ENCODE peak calls at places on chromosomes 7 and 10, in ten cellular contexts. L is stimulated activated CD8-positive, alpha-beta memory T cell treated with anti-CD3 and anti-CD28 coated beads, Interleukin-4, amount 100 ng/mL, for 1 hour; M is memory B cell; I is activated T-cell treated with anti-CD3 and anti-CD28 coated beads, Interleukin-2, amount 50 U/mL, for 72 hours; P is hypothalamus; G is body of pancreas; F is HAP-1; W is H54; Q is dermis microvascular lymphatic vessel endothelial cell; C is B cell. Z is an unnamed sample.

GRCh38 chr7:24750441-24751055 is 6.7 kb downstream of the GSDME start:
- DNase-seq in L (no peak), M (no peak), I (no peak), P (no peak), G (no peak), F (no peak), W (no peak), Q (no peak), C (no peak), Z (no peak)

GRCh38 chr10:103197177-103197576 is 4.1 kb upstream of the NT5C2 start:
- DNase-seq in L (no peak), M (no peak), I (peak), P (no peak), G (peak), F (no peak), W (peak), Q (peak), C (no peak), Z (no peak)

GRCh38 chr10:7501157-7501556 is 90.3 kb upstream of the SFMBT2 start:
- DNase-seq in L (no peak), M (no peak), I (no peak), P (no peak), G (no peak), F (no peak), W (no peak), Q (no peak), C (no peak), Z (no peak)

GRCh38 chr10:48461623-48462481 is 143.0 kb downstream of the ARHGAP22 start:
- DNase-seq in L (no peak), M (no peak), I (no peak), P (no peak), G (no peak), F (no peak), W (no peak), Q (no peak), C (no peak), Z (no peak)

GRCh38 chr7:26777383-26777782 is 87.0 kb downstream of the SKAP2 start:
- DNase-seq in L (no peak), M (no peak), I (no peak), P (no peak), G (no peak), F (no peak), W (no peak), Q (no peak), C (no peak), Z (no peak)

GRCh38 chr7:151104411-151105235 is 18.3 kb downstream of the AGAP3 start:
- DNase-seq in L (no peak), M (no peak), I (no peak), P (no peak), G (no peak), F (peak), W (no peak), Q (peak), C (no peak), Z (no peak)

GRCh38 chr10:81874878-81875679 is at the start of gene NRG3:
- DNase-seq in L (no peak), M (no peak), I (no peak), P (no peak), G (no peak), F (no peak), W (no peak), Q (peak), C (peak), Z (no peak)

GRCh38 chr10:5040781-5041470 is 37.3 kb upstream of the AKR1C2 start:
- DNase-seq in L (no peak), M (no peak), I (no peak), P (no peak), G (no peak), F (no peak), W (no peak), Q (no peak), C (no peak), Z (no peak)

GRCh38 chr10:58897708-58898107 is 278.7 kb upstream of the PHYHIPL start:
- DNase-seq in L (no peak), M (no peak), I (no peak), P (no peak), G (no peak), F (no peak), W (no peak), Q (no peak), C (no peak), Z (no peak)

GRCh38 chr7:92669616-92670153 is 79.5 kb upstream of the FAM133B start:
- DNase-seq in L (no peak), M (no peak), I (no peak), P (no peak), G (no peak), F (no peak), W (no peak), Q (no peak), C (no peak), Z (no peak)

GRCh38 chr10:132302421-132302820 is 5.3 kb downstream of the STK32C start:
- DNase-seq in L (no peak), M (no peak), I (no peak), P (no peak), G (no peak), F (no peak), W (no peak), Q (no peak), C (peak), Z (no peak)

GRCh38 chr7:1664711-1665591 is 5.1 kb upstream of the ELFN1 start:
- DNase-seq in L (no peak), M (peak), I (peak), P (no peak), G (peak), F (peak), W (peak), Q (peak), C (peak), Z (no peak)

GRCh38 chr10:86252573-86252972 is 114.0 kb downstream of the GRID1 start:
- DNase-seq in L (no peak), M (no peak), I (no peak), P (no peak), G (no peak), F (no peak), W (no peak), Q (no peak), C (no peak), Z (no peak)

GRCh38 chr7:36128448-36129047 is 24.5 kb upstream of the EEPD1 start:
- DNase-seq in L (no peak), M (no peak), I (no peak), P (no peak), G (peak), F (no peak), W (peak), Q (peak), C (no peak), Z (no peak)

GRCh38 chr10:70093335-70093944 is 39.2 kb downstream of the AIFM2 start:
- DNase-seq in L (no peak), M (no peak), I (peak), P (no peak), G (no peak), F (no peak), W (no peak), Q (no peak), C (no peak), Z (no peak)

GRCh38 chr10:79068203-79068561 is 584 bp upstream of the ZMIZ1 start:
- DNase-seq in L (no peak), M (no peak), I (peak), P (no peak), G (no peak), F (no peak), W (peak), Q (no peak), C (peak), Z (no peak)

GRCh38 chr10:117132751-117133231 is 5.3 kb downstream of the VAX1 start:
- DNase-seq in L (no peak), M (no peak), I (no peak), P (no peak), G (no peak), F (no peak), W (no peak), Q (no peak), C (peak), Z (no peak)

GRCh38 chr10:47340613-47341170 is 7.5 kb upstream of the RBP3 start:
- DNase-seq in L (peak), M (peak), I (peak), P (no peak), G (peak), F (peak), W (peak), Q (peak), C (peak), Z (no peak)

GRCh38 chr7:127776776-127777390 is 124.9 kb downstream of the SND1 start:
- DNase-seq in L (no peak), M (no peak), I (no peak), P (no peak), G (no peak), F (no peak), W (peak), Q (no peak), C (no peak), Z (no peak)

GRCh38 chr10:71840177-71840711 is 10.8 kb downstream of the PSAP start:
- DNase-seq in L (no peak), M (no peak), I (no peak), P (no peak), G (peak), F (peak), W (peak), Q (peak), C (no peak), Z (no peak)

GRCh38 chr10:46522295-46523118 is 34.0 kb downstream of the GPRIN2 start:
- DNase-seq in L (no peak), M (no peak), I (no peak), P (no peak), G (no peak), F (no peak), W (no peak), Q (no peak), C (no peak), Z (no peak)

GRCh38 chr7:140876519-140877248 is 48.0 kb downstream of the BRAF start:
- DNase-seq in L (no peak), M (no peak), I (no peak), P (no peak), G (no peak), F (peak), W (no peak), Q (peak), C (no peak), Z (no peak)